ENCODE peak calls at places on chromosomes 7 and 10, in four cellular contexts. G is breast epithelium, R is Panc1, H is RCC 7860. T is an unnamed sample.

GRCh38 chr10:104318810-104319684 is 19.2 kb downstream of the ITPRIP start:
- DNase-seq in R (no peak), H (no peak), G (no peak), T (no peak)

GRCh38 chr10:124677291-124677690 is 66.9 kb downstream of the FAM53B start:
- DNase-seq in R (no peak), H (no peak), G (no peak), T (no peak)

GRCh38 chr10:72525277-72525676 is 100.6 kb downstream of the MICU1 start:
- DNase-seq in H (peak; percentile 33), G (no peak), R (no peak), T (no peak)

GRCh38 chr10:116385994-116386809 is 41.4 kb upstream of the PNLIPRP3 start:
- DNase-seq in H (peak; percentile 44), G (no peak), R (peak; percentile 27), T (peak; percentile 7)

GRCh38 chr7:155676052-155676451 is 31.6 kb downstream of the RBM33 start:
- DNase-seq in H (no peak), R (no peak), G (no peak), T (no peak)

GRCh38 chr10:63707254-63707910 is 186.2 kb downstream of the REEP3 start:
- DNase-seq in R (peak; percentile 99), G (no peak), H (peak; percentile 98), T (no peak)

GRCh38 chr7:75878312-75878768 is 494 bp upstream of the RHBDD2 start:
- DNase-seq in H (no peak), R (no peak), G (no peak), T (no peak)

GRCh38 chr10:97914837-97915211 is 65.2 kb downstream of the GOLGA7B start:
- DNase-seq in H (peak; percentile 32), G (peak; percentile 76), R (peak; percentile 35), T (peak; percentile 25)

GRCh38 chr7:15507708-15508107 is 54.1 kb downstream of the AGMO start:
- DNase-seq in R (no peak), G (no peak), H (no peak), T (no peak)

GRCh38 chr7:149872419-149873073 is 1.2 kb upstream of the ATP6V0E2 start:
- DNase-seq in R (peak; percentile 61), H (peak; percentile 81), G (peak; percentile 70), T (peak; percentile 37)

GRCh38 chr7:31067491-31067890 is 15.4 kb downstream of the ADCYAP1R1 start:
- DNase-seq in G (no peak), H (no peak), R (no peak), T (no peak)

GRCh38 chr10:75358835-75359421 is 42.6 kb downstream of the ZNF503 start:
- DNase-seq in G (peak; percentile 24), R (no peak), H (peak; percentile 84), T (no peak)

GRCh38 chr10:13712799-13713581 is 126.2 kb downstream of the PRPF18 start:
- DNase-seq in G (no peak), R (peak; percentile 38), H (peak; percentile 94), T (no peak)

GRCh38 chr7:1058821-1059199 is 14.5 kb downstream of the GPR146 start:
- DNase-seq in R (no peak), H (no peak), G (no peak), T (no peak)

GRCh38 chr10:69172241-69172998 is 7.6 kb upstream of the SUPV3L1 start:
- DNase-seq in H (no peak), R (no peak), G (no peak), T (no peak)

GRCh38 chr10:101619983-101620382 is 31.9 kb downstream of the DPCD start:
- DNase-seq in R (no peak), G (no peak), H (no peak), T (no peak)

GRCh38 chr10:11225935-11226334 is 208.3 kb downstream of the CELF2 start:
- DNase-seq in H (no peak), G (no peak), R (no peak), T (no peak)

GRCh38 chr7:14835399-14835798 is 67.2 kb downstream of the DGKB start:
- DNase-seq in G (no peak), H (no peak), R (no peak), T (no peak)

GRCh38 chr7:106418094-106418493 is 133.3 kb upstream of the NAMPT start:
- DNase-seq in R (no peak), H (no peak), G (no peak), T (no peak)

GRCh38 chr7:5594616-5595544 is 171.2 kb upstream of the TNRC18 start:
- DNase-seq in G (no peak), H (peak; percentile 24), R (peak; percentile 30), T (peak; percentile 39)

GRCh38 chr10:132351611-132352010 is 19.6 kb downstream of the LRRC27 start:
- DNase-seq in G (peak; percentile 24), R (no peak), H (no peak), T (no peak)

GRCh38 chr10:7408003-7408493 is 2.8 kb downstream of the SFMBT2 start:
- DNase-seq in R (no peak), H (no peak), G (no peak), T (no peak)

GRCh38 chr7:79949778-79950177 is 184.9 kb upstream of the GNAI1 start:
- DNase-seq in G (no peak), R (no peak), H (no peak), T (no peak)

GRCh38 chr10:114087655-114088054 is 44.0 kb downstream of the ADRB1 start:
- DNase-seq in H (no peak), G (no peak), R (no peak), T (no peak)

GRCh38 chr7:88307841-88308240 is 1.1 kb upstream of the STEAP4 start:
- DNase-seq in G (no peak), H (no peak), R (no peak), T (no peak)

GRCh38 chr10:90857635-90858488 is at the start of gene HTR7:
- DNase-seq in G (no peak), R (no peak), H (no peak), T (no peak)

GRCh38 chr7:106421181-106421762 is 136.5 kb upstream of the NAMPT start:
- DNase-seq in G (peak; percentile 56), H (peak; percentile 80), R (no peak), T (no peak)

GRCh38 chr7:142036384-142036783 is 40.7 kb downstream of the MGAM start:
- DNase-seq in H (no peak), R (no peak), G (no peak), T (no peak)

GRCh38 chr10:110562348-110562747 is 5.1 kb upstream of the SMC3 start:
- DNase-seq in H (no peak), G (no peak), R (no peak), T (no peak)

GRCh38 chr10:114646426-114646825 is 11.6 kb downstream of the ABLIM1 start:
- DNase-seq in H (no peak), R (no peak), G (no peak), T (no peak)

GRCh38 chr7:23422904-23423303 is 47.4 kb downstream of the IGF2BP3 start:
- DNase-seq in G (no peak), H (no peak), R (no peak), T (no peak)

GRCh38 chr10:98125940-98126631 is 8.4 kb upstream of the R3HCC1L start:
- DNase-seq in H (no peak), G (no peak), R (no peak), T (no peak)

GRCh38 chr7:7352845-7353244 is 170.5 kb downstream of the C1GALT1 start:
- DNase-seq in G (no peak), H (no peak), R (no peak), T (no peak)

GRCh38 chr10:97612386-97612785 is 20.9 kb downstream of the MORN4 start:
- DNase-seq in G (no peak), H (peak; percentile 72), R (no peak), T (peak; percentile 2)

GRCh38 chr7:144834516-144835165 is 1.2 kb downstream of the TPK1 start:
- DNase-seq in G (no peak), H (peak; percentile 37), R (no peak), T (no peak)

GRCh38 chr7:138089080-138089901 is 13.0 kb downstream of the AKR1D1 start:
- DNase-seq in G (no peak), H (peak; percentile 28), R (peak; percentile 67), T (no peak)

GRCh38 chr10:85792533-85792858 is 574.1 kb downstream of the GRID1 start:
- DNase-seq in H (no peak), R (no peak), G (no peak), T (no peak)

T was measured in NCI-H2171.